ENCODE peak calls at places on chromosomes 5 and 9, in four cellular contexts. V, M, E and G are unnamed samples.

GRCh38 chr5:54148858-54149257 is 161.5 kb downstream of the ARL15 start:
- DNase-seq in V (no peak), M (no peak), E (no peak), G (no peak)

GRCh38 chr9:90948156-90948555 is 146.5 kb downstream of the SYK start:
- DNase-seq in V (no peak), M (no peak), E (no peak), G (no peak)

GRCh38 chr9:81559741-81560140 is 129.6 kb downstream of the TLE1 start:
- DNase-seq in V (peak; percentile 57), M (no peak), E (no peak), G (no peak)

GRCh38 chr5:172719211-172719610 is 51.8 kb downstream of the DUSP1 start:
- DNase-seq in V (no peak), M (no peak), E (no peak), G (no peak)

GRCh38 chr5:151498395-151499155 is 51.2 kb downstream of the SLC36A1 start:
- DNase-seq in V (no peak), M (no peak), E (no peak), G (no peak)

GRCh38 chr9:22244141-22245011 is 202.2 kb upstream of the DMRTA1 start:
- DNase-seq in V (peak; percentile 10), M (peak; percentile 27), E (peak; percentile 1), G (peak; percentile 47)

GRCh38 chr5:175517824-175518450 is 39.6 kb downstream of the SFXN1 start:
- DNase-seq in V (peak; percentile 56), M (no peak), E (no peak), G (no peak)

GRCh38 chr9:114225534-114226288 is 70.4 kb downstream of the COL27A1 start:
- DNase-seq in V (peak; percentile 31), M (no peak), E (no peak), G (no peak)

GRCh38 chr5:124001216-124001615 is 489.2 kb downstream of the CSNK1G3 start:
- DNase-seq in V (no peak), M (no peak), E (no peak), G (no peak)

GRCh38 chr9:68515304-68516017 is 25.2 kb downstream of the TMEM252 start:
- DNase-seq in V (no peak), M (no peak), E (no peak), G (no peak)

GRCh38 chr9:14031015-14031414 is 282.9 kb downstream of the NFIB start:
- DNase-seq in V (no peak), M (no peak), E (no peak), G (no peak)